ENCODE peak calls at places on chromosomes 2 and 18, in six cellular contexts. H is heart left ventricle, N is HepG2, G is right lobe of liver, W is body of pancreas, Z is IMR-90. J is an unnamed sample.

GRCh38 chr2:85222792-85223191 is 89.6 kb downstream of the TCF7L1 start:
- ATAC-seq in H (peak), N (no peak), G (peak), W (no peak), Z (no peak), J (no peak)

GRCh38 chr18:77632738-77633137 is 383.1 kb downstream of the GALR1 start:
- ATAC-seq in H (no peak), N (no peak), G (no peak), W (no peak), Z (no peak), J (no peak)

GRCh38 chr2:74528600-74529356 is 728 bp downstream of the AUP1 start:
- ATAC-seq in H (peak), N (peak), G (no peak), W (no peak), Z (no peak), J (no peak)

GRCh38 chr2:179440642-179441251 is 176.1 kb upstream of the SESTD1 start:
- ATAC-seq in H (no peak), N (peak), G (peak), W (no peak), Z (peak), J (no peak)

GRCh38 chr2:202669841-202670240 is 35.1 kb downstream of the FAM117B start:
- ATAC-seq in H (no peak), N (no peak), G (no peak), W (no peak), Z (no peak), J (no peak)

GRCh38 chr2:66239655-66240054 is 195.3 kb upstream of the MEIS1 start:
- ATAC-seq in H (no peak), N (no peak), G (no peak), W (no peak), Z (no peak), J (peak)

GRCh38 chr2:177255227-177255601 is 9.3 kb downstream of the NFE2L2 start:
- ATAC-seq in H (no peak), N (peak), G (no peak), W (no peak), Z (no peak), J (no peak)

GRCh38 chr2:186827862-186828492 is 21.0 kb downstream of the ZSWIM2 start:
- ATAC-seq in H (peak), N (no peak), G (no peak), W (no peak), Z (peak), J (no peak)

GRCh38 chr2:64348386-64349142 is 105.4 kb upstream of the LGALSL start:
- ATAC-seq in H (no peak), N (no peak), G (no peak), W (no peak), Z (peak), J (no peak)

GRCh38 chr2:129459200-129459876 is 520.1 kb upstream of the RAB6C start:
- ATAC-seq in H (no peak), N (no peak), G (no peak), W (no peak), Z (no peak), J (no peak)

GRCh38 chr2:98026927-98027522 is 31.3 kb upstream of the TMEM131 start:
- ATAC-seq in H (peak), N (no peak), G (peak), W (no peak), Z (no peak), J (no peak)

GRCh38 chr2:67674668-67675067 is 277.5 kb downstream of the ETAA1 start:
- ATAC-seq in H (peak), N (no peak), G (no peak), W (no peak), Z (no peak), J (no peak)

GRCh38 chr18:38563396-38563980 is 997.9 kb upstream of the CELF4 start:
- ATAC-seq in H (no peak), N (no peak), G (no peak), W (no peak), Z (no peak), J (no peak)

GRCh38 chr18:76610933-76611749 is 116.1 kb upstream of the ZNF516 start:
- ATAC-seq in H (no peak), N (peak), G (peak), W (no peak), Z (no peak), J (no peak)

GRCh38 chr2:111208639-111209038 is 87.9 kb downstream of the BCL2L11 start:
- ATAC-seq in H (no peak), N (no peak), G (no peak), W (no peak), Z (no peak), J (no peak)

GRCh38 chr2:172434821-172435607 is 7.6 kb downstream of the ITGA6 start:
- ATAC-seq in H (no peak), N (no peak), G (peak), W (no peak), Z (no peak), J (no peak)

GRCh38 chr2:86249843-86250402 is 50.7 kb downstream of the MRPL35 start:
- ATAC-seq in H (peak), N (peak), G (no peak), W (no peak), Z (no peak), J (peak)

GRCh38 chr2:27988718-27989117 is 98.2 kb downstream of the BABAM2 start:
- ATAC-seq in H (no peak), N (no peak), G (no peak), W (no peak), Z (no peak), J (no peak)

GRCh38 chr2:86140969-86141392 is 34.9 kb downstream of the PTCD3 start:
- ATAC-seq in H (peak), N (peak), G (no peak), W (no peak), Z (no peak), J (no peak)

GRCh38 chr2:45992746-45993475 is 304.3 kb upstream of the EPAS1 start:
- ATAC-seq in H (peak), N (peak), G (peak), W (peak), Z (peak), J (no peak)

GRCh38 chr2:180905002-180905401 is 75.4 kb upstream of the UBE2E3 start:
- ATAC-seq in H (no peak), N (no peak), G (no peak), W (no peak), Z (no peak), J (no peak)

GRCh38 chr2:221554769-221555510 is 17.2 kb downstream of the EPHA4 start:
- ATAC-seq in H (peak), N (no peak), G (no peak), W (no peak), Z (peak), J (no peak)

GRCh38 chr2:28610583-28611201 is 114.8 kb downstream of the PLB1 start:
- ATAC-seq in H (no peak), N (peak), G (no peak), W (peak), Z (peak), J (peak)

GRCh38 chr2:62475172-62476011 is 30.6 kb downstream of the TMEM17 start:
- ATAC-seq in H (peak), N (no peak), G (peak), W (peak), Z (peak), J (peak)

GRCh38 chr2:232955856-232956255 is 57.2 kb downstream of the NGEF start:
- ATAC-seq in H (no peak), N (no peak), G (no peak), W (no peak), Z (no peak), J (no peak)

GRCh38 chr2:208359632-208359986 is 47.0 kb upstream of the PTH2R start:
- ATAC-seq in H (peak), N (peak), G (peak), W (no peak), Z (no peak), J (no peak)

GRCh38 chr2:223081789-223082188 is 29.8 kb downstream of the KCNE4 start:
- ATAC-seq in H (no peak), N (no peak), G (no peak), W (no peak), Z (no peak), J (no peak)

GRCh38 chr2:127388423-127389164 is 819 bp upstream of the MAP3K2 start:
- ATAC-seq in H (no peak), N (peak), G (no peak), W (peak), Z (no peak), J (no peak)

GRCh38 chr2:46098606-46099005 is 198.6 kb upstream of the EPAS1 start:
- ATAC-seq in H (no peak), N (no peak), G (no peak), W (no peak), Z (peak), J (no peak)

GRCh38 chr2:34031097-34031496 is 432.0 kb upstream of the FAM98A start:
- ATAC-seq in H (peak), N (no peak), G (no peak), W (no peak), Z (no peak), J (peak)

GRCh38 chr2:152655880-152656279 is 61.4 kb downstream of the PRPF40A start:
- ATAC-seq in H (no peak), N (no peak), G (no peak), W (no peak), Z (no peak), J (no peak)

GRCh38 chr2:25651066-25651465 is 22.3 kb downstream of the DTNB start:
- ATAC-seq in H (no peak), N (no peak), G (no peak), W (no peak), Z (no peak), J (no peak)

GRCh38 chr2:240557808-240558207 is at the start of gene ANKMY1:
- ATAC-seq in H (peak), N (no peak), G (peak), W (no peak), Z (peak), J (no peak)

GRCh38 chr18:51430538-51430937 is 233.1 kb upstream of the MEX3C start:
- ATAC-seq in H (no peak), N (no peak), G (no peak), W (no peak), Z (no peak), J (no peak)

GRCh38 chr18:23227729-23228075 is 92.4 kb downstream of the CABLES1 start:
- ATAC-seq in H (no peak), N (peak), G (no peak), W (no peak), Z (no peak), J (no peak)

GRCh38 chr18:23226386-23226785 is 91.1 kb downstream of the CABLES1 start:
- ATAC-seq in H (peak), N (no peak), G (peak), W (no peak), Z (peak), J (no peak)

GRCh38 chr18:23229472-23229871 is 94.2 kb downstream of the CABLES1 start:
- ATAC-seq in H (no peak), N (no peak), G (no peak), W (no peak), Z (no peak), J (no peak)

GRCh38 chr18:23226930-23227728 is 91.8 kb downstream of the CABLES1 start:
- ATAC-seq in H (peak), N (no peak), G (peak), W (peak), Z (peak), J (peak)

GRCh38 chr18:23228102-23229051 is 93.1 kb downstream of the CABLES1 start:
- ATAC-seq in H (no peak), N (no peak), G (no peak), W (no peak), Z (no peak), J (no peak)
- TF ChIP-seq POLR2A in H (no peak), N (no peak), G (no peak), W (no peak), Z (no peak), J (no peak)

GRCh38 chr2:118841450-118841827 is 6.0 kb downstream of the EN1 start:
- ATAC-seq in H (no peak), N (no peak), G (no peak), W (no peak), Z (no peak), J (no peak)

GRCh38 chr2:118844261-118845004 is 3.0 kb downstream of the EN1 start:
- ATAC-seq in H (no peak), N (no peak), G (no peak), W (no peak), Z (no peak), J (no peak)

GRCh38 chr2:118842687-118843491 is 4.6 kb downstream of the EN1 start:
- ATAC-seq in H (no peak), N (no peak), G (no peak), W (no peak), Z (no peak), J (no peak)

GRCh38 chr2:118843492-118844132 is 3.8 kb downstream of the EN1 start:
- ATAC-seq in H (no peak), N (no peak), G (no peak), W (no peak), Z (no peak), J (no peak)

GRCh38 chr2:118841828-118842461 is 5.5 kb downstream of the EN1 start:
- ATAC-seq in H (no peak), N (no peak), G (peak), W (no peak), Z (no peak), J (no peak)
- TF ChIP-seq POLR2A in H (no peak), N (no peak), G (no peak), W (no peak), Z (no peak), J (no peak)

GRCh38 chr2:60756097-60757087 is at the start of gene PAPOLG:
- ATAC-seq in H (peak), N (peak), G (peak), W (peak), Z (peak), J (peak)
- TF ChIP-seq POLR2A in H (peak), N (peak), G (peak), W (no peak), Z (peak), J (peak)

GRCh38 chr2:55419514-55420243 is at the start of gene CCDC88A:
- ATAC-seq in H (peak), N (peak), G (peak), W (peak), Z (peak), J (peak)
- TF ChIP-seq POLR2A in H (peak), N (peak), G (peak), W (peak), Z (peak), J (peak)